ENCODE peak calls at places on chromosomes 5 and 9, in nine cellular contexts. F is epithelial cell of esophagus; L is fibroblast of lung; D is Peyer's patch; U is coronary artery; Y is foreskin fibroblast; Z is CD4-positive, alpha-beta memory T cell; E is OCI-LY7; N is WERI-Rb-1. M is an unnamed sample.

GRCh38 chr5:56412601-56413379 is 179.7 kb upstream of the ANKRD55 start:
- DNase-seq in D (no peak), E (peak), N (peak), Z (no peak), U (no peak), F (no peak), L (no peak), Y (no peak), M (peak)

GRCh38 chr5:175692996-175693700 is 35.3 kb downstream of the HRH2 start:
- DNase-seq in U (no peak), N (no peak), L (no peak), F (no peak), Z (no peak), E (no peak), D (peak), Y (no peak), M (peak)

GRCh38 chr5:37807015-37807414 is 32.8 kb downstream of the GDNF start:
- DNase-seq in E (no peak), L (no peak), U (no peak), Y (no peak), N (no peak), Z (no peak), D (no peak), F (no peak), M (no peak)

GRCh38 chr9:126861707-126862460 is 1.4 kb downstream of the ZBTB34 start:
- DNase-seq in D (no peak), N (peak), Y (peak), F (peak), E (peak), Z (no peak), U (no peak), L (no peak), M (peak)

GRCh38 chr5:40570408-40571129 is 109.1 kb upstream of the PTGER4 start:
- DNase-seq in U (no peak), E (peak), D (no peak), L (peak), N (peak), Y (peak), F (peak), Z (no peak), M (no peak)

GRCh38 chr9:8719833-8720486 is 920.4 kb upstream of the DMAC1 start:
- DNase-seq in Y (no peak), L (no peak), Z (no peak), D (no peak), U (no peak), F (no peak), N (no peak), E (no peak), M (no peak)

GRCh38 chr9:17744786-17745185 is 165.9 kb downstream of the SH3GL2 start:
- DNase-seq in L (peak), Z (no peak), F (peak), Y (no peak), U (no peak), N (no peak), E (no peak), D (no peak), M (no peak)

GRCh38 chr9:19488721-19489120 is 79.9 kb downstream of the ACER2 start:
- DNase-seq in Z (no peak), E (no peak), D (no peak), F (no peak), U (peak), N (no peak), L (no peak), Y (no peak), M (no peak)

GRCh38 chr5:110590187-110590586 is 136.3 kb downstream of the TMEM232 start:
- DNase-seq in Y (no peak), L (peak), N (no peak), D (peak), E (peak), Z (no peak), F (peak), U (no peak), M (no peak)

GRCh38 chr5:157710887-157711286 is 20.3 kb upstream of the THG1L start:
- DNase-seq in Z (no peak), N (no peak), D (no peak), U (no peak), F (peak), L (peak), E (no peak), Y (peak), M (no peak)

GRCh38 chr9:5909999-5910398 is 19.3 kb downstream of the MLANA start:
- DNase-seq in D (no peak), L (peak), E (no peak), F (peak), Y (no peak), Z (no peak), N (no peak), U (no peak), M (no peak)

GRCh38 chr9:19550009-19550408 is 141.2 kb downstream of the ACER2 start:
- DNase-seq in L (no peak), E (no peak), U (no peak), D (no peak), Y (no peak), Z (no peak), F (no peak), N (no peak), M (no peak)

GRCh38 chr5:167759411-167759821 is 532.0 kb upstream of the WWC1 start:
- DNase-seq in U (no peak), Z (no peak), D (no peak), N (no peak), L (peak), F (peak), E (no peak), Y (no peak), M (no peak)

GRCh38 chr9:97811534-97812246 is 41.3 kb upstream of the FOXE1 start:
- DNase-seq in E (no peak), L (peak), F (peak), Z (no peak), U (no peak), Y (peak), D (no peak), N (no peak), M (no peak)

GRCh38 chr5:56900395-56900794 is 9.0 kb upstream of the SETD9 start:
- DNase-seq in E (no peak), U (no peak), D (no peak), Y (peak), L (peak), Z (no peak), F (peak), N (no peak), M (no peak)

GRCh38 chr5:155631116-155631515 is 617.6 kb downstream of the KIF4B start:
- DNase-seq in U (no peak), L (peak), E (no peak), Z (no peak), Y (no peak), N (no peak), F (peak), D (no peak), M (no peak)

GRCh38 chr5:96064905-96065304 is 103.3 kb upstream of the ELL2 start:
- DNase-seq in Z (no peak), E (no peak), L (no peak), N (no peak), D (no peak), F (peak), U (no peak), Y (no peak), M (no peak)

GRCh38 chr9:98368366-98369065 is 113.1 kb upstream of the TBC1D2 start:
- DNase-seq in N (no peak), F (no peak), L (peak), E (no peak), D (no peak), U (no peak), Y (no peak), Z (no peak), M (no peak)

GRCh38 chr5:175873090-175873454 is 1.7 kb downstream of the CPLX2 start:
- DNase-seq in D (no peak), N (peak), F (no peak), U (no peak), Y (no peak), L (no peak), E (no peak), Z (no peak), M (no peak)

GRCh38 chr5:28575368-28575767 is 1537.0 kb upstream of the CDH9 start:
- DNase-seq in L (no peak), U (no peak), E (no peak), Z (no peak), Y (no peak), F (no peak), N (no peak), D (no peak), M (no peak)

GRCh38 chr5:122173484-122174191 is 44.3 kb downstream of the ZNF474 start:
- DNase-seq in N (no peak), E (no peak), F (no peak), Y (no peak), D (no peak), L (no peak), U (no peak), Z (no peak), M (no peak)
- H3K4me3 ChIP-seq in N (no peak), E (no peak), F (no peak), Y (no peak), D (no peak), L (no peak), U (no peak), Z (no peak), M (no peak)

GRCh38 chr5:150409638-150410523 is 2.8 kb downstream of the CD74 start:
- DNase-seq in D (peak), U (peak), F (peak), E (peak), Y (peak), Z (peak), L (peak), N (peak), M (peak)

GRCh38 chr5:150411245-150411979 is 1.3 kb downstream of the CD74 start:
- DNase-seq in L (no peak), D (no peak), U (no peak), N (peak), Y (no peak), E (peak), Z (peak), F (peak), M (peak)

GRCh38 chr5:150412319-150413175 is at the start of gene CD74:
- DNase-seq in F (peak), D (peak), N (peak), L (peak), E (peak), U (peak), Z (peak), Y (no peak), M (peak)

GRCh38 chr5:150413176-150413901 is 629 bp upstream of the CD74 start:
- DNase-seq in Y (no peak), D (no peak), U (no peak), N (no peak), Z (no peak), E (peak), L (no peak), F (no peak), M (no peak)

DNA sequence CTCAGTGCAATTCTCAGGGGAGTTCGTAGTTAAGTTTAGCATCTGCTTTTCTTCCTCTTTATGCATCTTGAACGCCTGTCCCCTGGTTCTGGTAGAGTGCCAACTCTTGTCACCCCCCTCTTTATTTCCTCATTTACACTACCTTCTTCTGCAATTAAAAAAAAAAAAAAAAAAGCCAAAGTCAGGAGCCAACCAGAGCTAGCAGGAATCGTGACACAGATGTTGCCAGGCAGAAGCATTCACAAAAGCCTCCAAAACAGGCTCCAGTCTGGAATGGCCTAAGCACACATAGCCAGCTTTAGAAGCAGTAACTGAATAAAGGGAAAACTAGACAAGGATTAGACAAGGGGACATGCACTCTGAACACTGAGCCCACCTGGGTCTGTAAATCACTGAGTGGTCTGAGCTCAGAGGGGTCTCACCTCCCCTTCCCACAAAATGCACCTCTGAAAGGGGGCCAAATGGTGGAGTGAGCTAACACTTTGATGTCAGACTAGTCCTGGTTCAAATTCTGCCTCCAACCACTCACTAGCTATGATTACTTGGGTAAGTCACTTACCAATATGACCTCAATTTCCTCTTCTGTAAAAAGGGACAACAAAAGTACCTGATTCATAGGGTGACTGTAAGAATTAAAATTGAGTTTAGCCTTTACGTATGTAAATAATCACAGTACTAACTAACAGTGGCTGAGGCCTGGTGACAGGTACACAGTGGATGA is 2.0 kb downstream of the CD74 start:
- DNase-seq in U (no peak), N (peak), D (no peak), L (peak), Z (peak), F (peak), E (peak), Y (peak), M (peak)
- H3K4me3 ChIP-seq in U (peak), N (no peak), D (peak), L (no peak), Z (peak), F (no peak), E (peak), Y (no peak), M (peak)

DNA sequence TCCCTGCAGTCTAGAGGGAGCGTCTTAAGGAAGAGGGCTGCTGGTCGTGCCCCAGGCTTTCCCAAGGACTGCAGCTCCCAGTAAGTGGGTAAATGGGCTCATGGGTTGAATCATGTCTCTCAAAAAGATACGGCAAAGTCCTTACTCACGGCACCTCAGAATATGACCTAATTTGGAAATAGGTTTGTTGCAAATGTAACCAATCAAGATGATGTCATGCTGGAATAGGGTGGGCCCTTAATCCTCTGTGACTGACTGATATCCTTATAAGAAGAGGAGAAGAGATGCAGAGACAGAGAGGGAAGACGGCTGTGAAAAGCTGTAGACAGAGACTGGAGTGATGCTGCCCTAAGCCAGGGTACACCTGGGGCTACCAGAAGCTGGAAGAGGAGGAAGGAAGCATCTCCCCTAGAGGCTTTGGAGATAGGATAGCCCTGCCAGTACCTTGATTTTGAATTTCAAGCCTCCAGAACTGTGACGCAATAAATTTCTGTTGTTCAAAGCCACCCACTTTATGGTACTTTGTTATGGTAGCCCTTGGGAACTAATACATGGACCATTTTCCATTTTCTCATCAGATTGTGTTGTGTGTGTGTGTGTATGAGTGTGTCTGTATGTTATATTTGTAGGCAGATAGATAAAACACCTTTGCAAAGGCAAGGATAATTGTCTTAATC is 15.0 kb downstream of the GALNT10 start:
- DNase-seq in Z (no peak), F (no peak), N (no peak), D (no peak), Y (no peak), U (no peak), L (peak), E (no peak), M (no peak)
- H3K4me3 ChIP-seq in Z (no peak), F (no peak), N (no peak), D (no peak), Y (no peak), U (no peak), L (no peak), E (no peak), M (no peak)

DNA sequence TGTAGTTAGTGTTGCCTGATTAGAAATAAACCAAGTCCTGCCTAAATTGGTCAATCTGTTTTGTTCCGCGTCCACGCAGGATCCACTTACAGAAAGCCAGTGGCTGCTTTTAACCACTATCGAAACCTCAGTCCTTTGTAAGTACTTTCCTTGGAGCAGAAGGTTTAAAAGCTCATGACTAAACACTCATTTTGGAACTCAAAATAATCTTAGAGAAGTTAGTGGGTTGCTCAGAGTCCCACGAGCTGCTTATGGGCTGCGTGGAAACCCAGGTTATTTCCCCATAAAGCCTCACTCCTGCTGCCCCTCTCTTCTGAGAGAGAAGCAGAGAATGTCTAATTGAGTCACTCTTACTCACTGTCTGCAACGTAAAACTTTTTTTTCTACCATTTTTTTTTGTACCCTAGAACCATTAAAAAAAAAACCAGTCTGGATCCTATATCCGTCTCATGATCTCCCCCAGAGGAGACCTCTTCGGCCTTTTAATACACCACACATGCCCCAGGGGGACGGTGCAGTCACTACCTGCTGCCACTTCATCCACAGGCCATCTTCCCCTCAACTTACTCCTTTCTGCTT is 7.5 kb downstream of the BASP1 start:
- DNase-seq in Y (peak), N (no peak), F (peak), D (no peak), E (peak), L (peak), Z (no peak), U (no peak), M (no peak)
- H3K4me3 ChIP-seq in Y (no peak), N (no peak), F (no peak), D (no peak), E (peak), L (no peak), Z (no peak), U (no peak), M (no peak)